ENCODE peak calls at places on chromosomes 16 and 17, in ten cellular contexts. V is OCI-M1; D is amniotic stem cell; E is tibial artery; G is thoracic aorta; F is foreskin fibroblast; J is islet precursor cell; A is GM12865; Z is stimulated activated CD4-positive, alpha-beta T cell treated with anti-CD3 and anti-CD28 coated beads, Interleukin-1b, Interleukin-23, amount 100 ng/mL, for 48 hours; L is AG09319. K is an unnamed sample.

GRCh38 chr17:80034654-80034976 is 1.1 kb downstream of the TBC1D16 start:
- DNase-seq in V (no peak), D (no peak), E (no peak), G (no peak), F (no peak), J (no peak), A (no peak), Z (no peak), L (no peak), K (no peak)

GRCh38 chr16:88633684-88634140 is 4.7 kb upstream of the IL17C start:
- DNase-seq in V (peak), D (no peak), E (peak), G (no peak), F (peak), J (peak), A (peak), Z (peak), L (no peak), K (no peak)

GRCh38 chr16:75580-76501 is 2.2 kb upstream of the MPG start:
- DNase-seq in V (peak), D (peak), E (peak), G (no peak), F (peak), J (peak), A (no peak), Z (no peak), L (peak), K (peak)

GRCh38 chr16:20865420-20866126 is 34.6 kb downstream of the DCUN1D3 start:
- DNase-seq in V (no peak), D (no peak), E (no peak), G (no peak), F (peak), J (no peak), A (peak), Z (no peak), L (no peak), K (no peak)

GRCh38 chr17:7436556-7437368 is 1.5 kb downstream of the TMEM102 start:
- DNase-seq in V (peak), D (no peak), E (peak), G (no peak), F (peak), J (peak), A (peak), Z (peak), L (peak), K (peak)

GRCh38 chr16:56584276-56584675 is 5.1 kb upstream of the MT3 start:
- DNase-seq in V (no peak), D (no peak), E (no peak), G (no peak), F (no peak), J (peak), A (no peak), Z (no peak), L (no peak), K (no peak)

GRCh38 chr16:87161822-87162676 is 155.1 kb downstream of the C16orf95 start:
- DNase-seq in V (no peak), D (no peak), E (no peak), G (no peak), F (no peak), J (no peak), A (peak), Z (peak), L (no peak), K (no peak)

GRCh38 chr16:57627184-57627871 is 1.1 kb upstream of the ADGRG1 start:
- DNase-seq in V (peak), D (peak), E (no peak), G (no peak), F (peak), J (peak), A (no peak), Z (no peak), L (no peak), K (no peak)

GRCh38 chr17:72588961-72589360 is 468.1 kb downstream of the SOX9 start:
- DNase-seq in V (no peak), D (no peak), E (no peak), G (no peak), F (no peak), J (peak), A (peak), Z (peak), L (no peak), K (no peak)

GRCh38 chr17:9969301-9969935 is 64.3 kb upstream of the RCVRN start:
- DNase-seq in V (no peak), D (no peak), E (no peak), G (no peak), F (no peak), J (peak), A (no peak), Z (no peak), L (no peak), K (no peak)

GRCh38 chr17:61412860-61413653 is 13.4 kb downstream of the TBX2 start:
- DNase-seq in V (no peak), D (no peak), E (peak), G (no peak), F (peak), J (no peak), A (no peak), Z (no peak), L (no peak), K (no peak)

GRCh38 chr17:19417611-19418010 is 6.6 kb downstream of the RNF112 start:
- DNase-seq in V (no peak), D (no peak), E (no peak), G (no peak), F (no peak), J (no peak), A (no peak), Z (no peak), L (no peak), K (no peak)

GRCh38 chr17:45394913-45395568 is 37.6 kb downstream of the ARHGAP27 start:
- DNase-seq in V (peak), D (peak), E (no peak), G (no peak), F (peak), J (peak), A (peak), Z (peak), L (peak), K (peak)

GRCh38 chr17:189444-189843 is 8.0 kb upstream of the DOC2B start:
- DNase-seq in V (no peak), D (no peak), E (no peak), G (no peak), F (no peak), J (no peak), A (peak), Z (no peak), L (no peak), K (no peak)

GRCh38 chr17:43418441-43419374 is 19.9 kb downstream of the ARL4D start:
- DNase-seq in V (peak), D (peak), E (peak), G (no peak), F (peak), J (peak), A (no peak), Z (peak), L (peak), K (no peak)

GRCh38 chr16:19108409-19109287 is 5.1 kb upstream of the ITPRIPL2 start:
- DNase-seq in V (no peak), D (no peak), E (no peak), G (no peak), F (no peak), J (no peak), A (peak), Z (no peak), L (no peak), K (no peak)

GRCh38 chr17:2043785-2044184 is 2.0 kb downstream of the OVCA2 start:
- DNase-seq in V (no peak), D (peak), E (no peak), G (no peak), F (peak), J (peak), A (no peak), Z (no peak), L (no peak), K (no peak)

GRCh38 chr16:14310519-14310991 is 239.4 kb downstream of the MRTFB start:
- DNase-seq in V (peak), D (no peak), E (no peak), G (no peak), F (peak), J (peak), A (peak), Z (no peak), L (no peak), K (no peak)

GRCh38 chr17:39915559-39915958 is 2.9 kb downstream of the GSDMB start:
- DNase-seq in V (no peak), D (no peak), E (no peak), G (no peak), F (no peak), J (no peak), A (peak), Z (no peak), L (no peak), K (no peak)

GRCh38 chr17:60606036-60606435 is 6.0 kb downstream of the PPM1D start:
- DNase-seq in V (no peak), D (no peak), E (no peak), G (no peak), F (no peak), J (no peak), A (no peak), Z (no peak), L (no peak), K (no peak)

GRCh38 chr17:65154770-65155589 is 17.8 kb downstream of the RGS9 start:
- DNase-seq in V (peak), D (no peak), E (no peak), G (no peak), F (peak), J (peak), A (peak), Z (no peak), L (no peak), K (no peak)

GRCh38 chr16:84652565-84652964 is 4.3 kb downstream of the KLHL36 start:
- DNase-seq in V (no peak), D (no peak), E (no peak), G (no peak), F (no peak), J (no peak), A (no peak), Z (no peak), L (no peak), K (peak)

GRCh38 chr16:2980227-2981176 is at the start of gene PKMYT1:
- DNase-seq in V (peak), D (peak), E (peak), G (no peak), F (peak), J (peak), A (peak), Z (peak), L (peak), K (peak)

GRCh38 chr17:1628856-1629646 is 417 bp upstream of the SLC43A2 start:
- DNase-seq in V (peak), D (peak), E (peak), G (peak), F (peak), J (peak), A (peak), Z (peak), L (peak), K (peak)

GRCh38 chr17:81429353-81429774 is 34.1 kb downstream of the BAHCC1 start:
- DNase-seq in V (no peak), D (peak), E (peak), G (no peak), F (peak), J (no peak), A (no peak), Z (no peak), L (peak), K (no peak)

GRCh38 chr17:37191219-37191618 is 184.6 kb upstream of the C17orf78 start:
- DNase-seq in V (no peak), D (no peak), E (no peak), G (no peak), F (peak), J (no peak), A (no peak), Z (no peak), L (no peak), K (no peak)

GRCh38 chr17:7549401-7550055 is 670 bp downstream of the TNFSF12 start:
- DNase-seq in V (no peak), D (no peak), E (no peak), G (no peak), F (no peak), J (no peak), A (no peak), Z (peak), L (no peak), K (no peak)

GRCh38 chr16:10321407-10322397 is 64.2 kb upstream of the ATF7IP2 start:
- DNase-seq in V (peak), D (no peak), E (no peak), G (no peak), F (no peak), J (no peak), A (no peak), Z (no peak), L (no peak), K (no peak)

GRCh38 chr16:83956336-83957289 is 3.6 kb downstream of the OSGIN1 start:
- DNase-seq in V (peak), D (peak), E (peak), G (peak), F (peak), J (peak), A (peak), Z (peak), L (peak), K (peak)

GRCh38 chr16:17457513-17457912 is 13.2 kb downstream of the XYLT1 start:
- DNase-seq in V (no peak), D (no peak), E (no peak), G (no peak), F (no peak), J (no peak), A (no peak), Z (no peak), L (no peak), K (no peak)

GRCh38 chr17:45223541-45224528 is 2.1 kb downstream of the FMNL1 start:
- DNase-seq in V (no peak), D (no peak), E (no peak), G (no peak), F (no peak), J (peak), A (peak), Z (peak), L (no peak), K (no peak)

GRCh38 chr17:9612016-9612415 is 33.3 kb upstream of the USP43 start:
- DNase-seq in V (no peak), D (no peak), E (no peak), G (no peak), F (no peak), J (no peak), A (no peak), Z (no peak), L (no peak), K (no peak)

GRCh38 chr16:87723224-87723619 is 42.6 kb downstream of the KLHDC4 start:
- DNase-seq in V (no peak), D (no peak), E (no peak), G (no peak), F (peak), J (no peak), A (peak), Z (no peak), L (no peak), K (peak)

GRCh38 chr17:62986549-62986948 is 20.5 kb downstream of the TANC2 start:
- DNase-seq in V (no peak), D (no peak), E (no peak), G (no peak), F (peak), J (peak), A (no peak), Z (no peak), L (no peak), K (no peak)

GRCh38 chr16:84532299-84532724 is 27.9 kb upstream of the MEAK7 start:
- DNase-seq in V (no peak), D (peak), E (peak), G (peak), F (peak), J (peak), A (peak), Z (no peak), L (peak), K (no peak)